ENCODE peak calls at places on chromosomes 16 and 17, in five cellular contexts. One of them, this sample, is unnamed.

GRCh38 chr17:15886804-15887203 is 58.1 kb upstream of the ADORA2B start:
- DNase-seq in GM12892: no peak
- DNase-seq in transverse colon: no peak
- DNase-seq in body of pancreas: no peak
- DNase-seq in A549: no peak
- DNase-seq in this sample: no peak

GRCh38 chr16:81478876-81479496 is 34.4 kb downstream of the CMIP start:
- DNase-seq in GM12892: peak
- DNase-seq in transverse colon: peak
- DNase-seq in body of pancreas: peak
- DNase-seq in A549: no peak
- DNase-seq in this sample: no peak

GRCh38 chr17:45355087-45355486 is 38.3 kb upstream of the MAP3K14 start:
- DNase-seq in GM12892: no peak
- DNase-seq in transverse colon: no peak
- DNase-seq in body of pancreas: no peak
- DNase-seq in A549: no peak
- DNase-seq in this sample: no peak

GRCh38 chr16:50967827-50968612 is 183.1 kb downstream of the SALL1 start:
- DNase-seq in GM12892: no peak
- DNase-seq in transverse colon: no peak
- DNase-seq in body of pancreas: no peak
- DNase-seq in A549: no peak
- DNase-seq in this sample: no peak

GRCh38 chr17:77649717-77650211 is 308.7 kb upstream of the TNRC6C start:
- DNase-seq in GM12892: no peak
- DNase-seq in transverse colon: no peak
- DNase-seq in body of pancreas: no peak
- DNase-seq in A549: peak
- DNase-seq in this sample: peak

GRCh38 chr17:68172461-68172954 is 75.3 kb upstream of the AMZ2 start:
- DNase-seq in GM12892: no peak
- DNase-seq in transverse colon: peak
- DNase-seq in body of pancreas: peak
- DNase-seq in A549: peak
- DNase-seq in this sample: peak

GRCh38 chr17:49932131-49932723 is 36.8 kb upstream of the DLX4 start:
- DNase-seq in GM12892: no peak
- DNase-seq in transverse colon: no peak
- DNase-seq in body of pancreas: no peak
- DNase-seq in A549: no peak
- DNase-seq in this sample: no peak

GRCh38 chr17:7403043-7403901 is 625 bp downstream of the TMEM256 start:
- DNase-seq in GM12892: no peak
- DNase-seq in transverse colon: peak
- DNase-seq in body of pancreas: peak
- DNase-seq in A549: peak
- DNase-seq in this sample: peak

GRCh38 chr16:89922477-89922883 is 662 bp upstream of the TUBB3 start:
- DNase-seq in GM12892: no peak
- DNase-seq in transverse colon: peak
- DNase-seq in body of pancreas: peak
- DNase-seq in A549: peak
- DNase-seq in this sample: peak

GRCh38 chr16:89431158-89431584 is 59.2 kb downstream of the ANKRD11 start:
- DNase-seq in GM12892: no peak
- DNase-seq in transverse colon: peak
- DNase-seq in body of pancreas: peak
- DNase-seq in A549: peak
- DNase-seq in this sample: peak

GRCh38 chr17:80874866-80875445 is 116.7 kb upstream of the CHMP6 start:
- DNase-seq in GM12892: no peak
- DNase-seq in transverse colon: peak
- DNase-seq in body of pancreas: no peak
- DNase-seq in A549: no peak
- DNase-seq in this sample: no peak

GRCh38 chr16:81940781-81941560 is 70.3 kb downstream of the SDR42E1 start:
- DNase-seq in GM12892: no peak
- DNase-seq in transverse colon: no peak
- DNase-seq in body of pancreas: no peak
- DNase-seq in A549: peak
- DNase-seq in this sample: peak

GRCh38 chr16:12557808-12558207 is 245.9 kb downstream of the CPPED1 start:
- DNase-seq in GM12892: no peak
- DNase-seq in transverse colon: no peak
- DNase-seq in body of pancreas: no peak
- DNase-seq in A549: no peak
- DNase-seq in this sample: no peak

GRCh38 chr16:14301150-14302030 is 230.3 kb downstream of the MRTFB start:
- DNase-seq in GM12892: no peak
- DNase-seq in transverse colon: peak
- DNase-seq in body of pancreas: peak
- DNase-seq in A549: peak
- DNase-seq in this sample: peak

GRCh38 chr17:77286641-77287431 is 146.1 kb downstream of the SEC14L1 start:
- DNase-seq in GM12892: no peak
- DNase-seq in transverse colon: peak
- DNase-seq in body of pancreas: peak
- DNase-seq in A549: peak
- DNase-seq in this sample: no peak

GRCh38 chr16:27576729-27577128 is 26.8 kb downstream of the KATNIP start:
- DNase-seq in GM12892: no peak
- DNase-seq in transverse colon: no peak
- DNase-seq in body of pancreas: peak
- DNase-seq in A549: no peak
- DNase-seq in this sample: no peak

GRCh38 chr16:88318091-88318494 is 64.7 kb upstream of the ZNF469 start:
- DNase-seq in GM12892: no peak
- DNase-seq in transverse colon: no peak
- DNase-seq in body of pancreas: no peak
- DNase-seq in A549: no peak
- DNase-seq in this sample: no peak

GRCh38 chr17:30113213-30113612 is 3.4 kb upstream of the NSRP1 start:
- DNase-seq in GM12892: no peak
- DNase-seq in transverse colon: peak
- DNase-seq in body of pancreas: no peak
- DNase-seq in A549: no peak
- DNase-seq in this sample: no peak

GRCh38 chr17:67983289-67983688 is 13.0 kb downstream of the C17orf58 start:
- DNase-seq in GM12892: no peak
- DNase-seq in transverse colon: no peak
- DNase-seq in body of pancreas: no peak
- DNase-seq in A549: no peak
- DNase-seq in this sample: no peak

DNA sequence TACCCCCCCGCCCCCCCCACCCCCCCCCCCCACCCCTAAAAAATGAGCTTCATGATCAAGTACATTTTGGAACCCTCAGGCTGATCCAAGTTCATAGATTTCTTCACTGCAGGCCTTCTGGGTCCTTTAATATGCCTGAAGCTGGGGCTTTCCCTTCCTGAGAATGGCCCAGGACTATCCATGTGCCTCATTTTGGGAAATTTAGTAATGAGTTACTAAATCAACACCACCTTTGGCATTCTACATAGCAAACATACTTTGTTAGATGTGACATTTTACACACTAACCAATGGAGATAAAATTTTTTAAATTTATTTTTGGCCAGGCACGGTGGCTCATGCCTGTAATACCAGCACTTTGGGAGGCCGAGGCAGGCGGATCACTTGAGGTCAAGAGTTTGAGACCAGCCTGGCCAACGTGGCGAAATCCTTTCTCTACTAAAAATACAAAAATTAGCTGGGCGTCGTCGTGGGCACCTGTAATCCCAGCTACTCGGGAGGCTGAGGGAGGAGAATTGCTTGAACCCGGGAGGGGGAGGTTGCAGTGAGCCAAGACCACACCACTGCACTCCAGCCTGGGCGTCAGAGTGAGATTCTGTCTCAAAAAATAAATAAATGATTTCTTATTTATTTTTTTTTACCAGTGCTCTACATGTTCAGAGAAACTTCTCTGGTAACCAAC is 14.0 kb downstream of the HERPUD1 start:
- DNase-seq in GM12892: no peak
- DNase-seq in transverse colon: no peak
- DNase-seq in body of pancreas: no peak
- DNase-seq in A549: no peak
- DNase-seq in this sample: no peak
- TF ChIP-seq POLR2A in GM12892: no peak
- TF ChIP-seq POLR2A in transverse colon: no peak
- TF ChIP-seq POLR2A in body of pancreas: no peak
- TF ChIP-seq POLR2A in A549: no peak
- TF ChIP-seq POLR2A in this sample: no peak

GRCh38 chr17:79835953-79836951 is 3.0 kb downstream of the CBX4 start:
- DNase-seq in GM12892: no peak
- DNase-seq in transverse colon: peak
- DNase-seq in body of pancreas: peak
- DNase-seq in A549: no peak
- DNase-seq in this sample: peak
- TF ChIP-seq POLR2A in GM12892: no peak
- TF ChIP-seq POLR2A in transverse colon: no peak
- TF ChIP-seq POLR2A in body of pancreas: no peak
- TF ChIP-seq POLR2A in A549: no peak
- TF ChIP-seq POLR2A in this sample: no peak

GRCh38 chr16:70691223-70692129 is 5.6 kb upstream of the MTSS2 start:
- DNase-seq in GM12892: no peak
- DNase-seq in transverse colon: peak
- DNase-seq in body of pancreas: peak
- DNase-seq in A549: no peak
- DNase-seq in this sample: no peak
- TF ChIP-seq POLR2A in GM12892: no peak
- TF ChIP-seq POLR2A in transverse colon: no peak
- TF ChIP-seq POLR2A in body of pancreas: no peak
- TF ChIP-seq POLR2A in A549: no peak
- TF ChIP-seq POLR2A in this sample: no peak

DNA sequence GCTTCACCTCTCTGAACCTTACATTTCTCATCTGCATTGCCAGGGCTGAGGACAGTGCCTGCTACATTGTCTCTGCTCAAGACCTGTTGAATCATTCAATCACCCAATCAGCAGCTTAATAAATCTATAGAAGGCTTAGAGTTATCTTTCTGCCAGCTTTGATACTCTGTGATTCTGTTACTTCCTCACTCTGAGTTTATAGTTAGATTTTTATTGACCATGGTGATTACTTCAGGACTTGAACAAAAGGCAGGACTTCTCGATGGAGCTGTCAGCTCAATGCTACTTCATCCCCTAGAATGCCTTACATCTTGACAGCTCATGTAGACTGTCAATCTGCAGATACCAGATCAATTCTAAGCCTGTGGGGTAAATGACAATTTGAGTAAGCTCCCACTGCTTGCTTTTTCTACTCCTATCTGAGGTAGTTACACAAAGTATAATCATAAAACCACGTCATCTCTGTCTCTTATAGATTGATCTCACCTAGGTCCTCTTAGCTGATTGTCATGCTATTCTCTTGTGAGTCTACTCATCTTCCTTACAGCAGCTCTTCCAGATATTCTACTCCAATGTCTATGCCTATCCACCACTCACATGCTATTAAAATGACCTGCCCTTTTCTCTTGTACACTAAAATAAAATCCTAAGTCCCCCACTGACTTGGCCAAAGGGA is 318.3 kb upstream of the CA10 start:
- DNase-seq in GM12892: no peak
- DNase-seq in transverse colon: no peak
- DNase-seq in body of pancreas: no peak
- DNase-seq in A549: no peak
- DNase-seq in this sample: no peak
- TF ChIP-seq POLR2A in GM12892: no peak
- TF ChIP-seq POLR2A in transverse colon: no peak
- TF ChIP-seq POLR2A in body of pancreas: no peak
- TF ChIP-seq POLR2A in A549: no peak
- TF ChIP-seq POLR2A in this sample: no peak

GRCh38 chr16:4217246-4218131 is 24.4 kb downstream of the SRL start:
- DNase-seq in GM12892: no peak
- DNase-seq in transverse colon: peak
- DNase-seq in body of pancreas: no peak
- DNase-seq in A549: no peak
- DNase-seq in this sample: no peak
- TF ChIP-seq POLR2A in GM12892: no peak
- TF ChIP-seq POLR2A in transverse colon: no peak
- TF ChIP-seq POLR2A in body of pancreas: no peak
- TF ChIP-seq POLR2A in A549: no peak
- TF ChIP-seq POLR2A in this sample: no peak

GRCh38 chr17:72413077-72414031 is 292.5 kb downstream of the SOX9 start:
- DNase-seq in GM12892: no peak
- DNase-seq in transverse colon: peak
- DNase-seq in body of pancreas: no peak
- DNase-seq in A549: no peak
- DNase-seq in this sample: no peak
- TF ChIP-seq POLR2A in GM12892: no peak
- TF ChIP-seq POLR2A in transverse colon: no peak
- TF ChIP-seq POLR2A in body of pancreas: no peak
- TF ChIP-seq POLR2A in A549: no peak
- TF ChIP-seq POLR2A in this sample: no peak